ENCODE peak calls at places on chromosomes 6 and 20, in eight cellular contexts. I is adrenal gland, R is cardiac muscle cell, V is foreskin fibroblast, J is astrocyte of the cerebellum, Z is hepatocyte, U is left ventricle myocardium inferior, K is pancreas. O is an unnamed sample.

GRCh38 chr6:27839303-27840081 is 72.7 kb downstream of the OR2B2 start:
- DNase-seq in R (peak; percentile 76), J (no peak), Z (peak; percentile 62), U (no peak), K (no peak), V (peak; percentile 90), I (peak; percentile 78), O (peak; percentile 57)

GRCh38 chr6:165987483-165988305 is 180.0 kb downstream of the TBXT start:
- DNase-seq in Z (peak; percentile 62), U (peak; percentile 87), R (peak; percentile 96), V (peak; percentile 68), J (peak; percentile 87), I (peak; percentile 97), K (peak; percentile 72), O (no peak)

GRCh38 chr20:7497985-7498384 is 442.3 kb downstream of the HAO1 start:
- DNase-seq in Z (no peak), I (no peak), V (peak; percentile 71), U (no peak), K (no peak), R (peak; percentile 80), J (peak; percentile 47), O (no peak)

GRCh38 chr20:1965520-1966278 is 28.2 kb downstream of the PDYN start:
- DNase-seq in J (no peak), V (peak; percentile 80), Z (peak; percentile 87), R (peak; percentile 76), I (peak; percentile 91), K (peak; percentile 89), U (peak; percentile 73), O (peak; percentile 78)

GRCh38 chr6:134077301-134077700 is 24.9 kb upstream of the SLC2A12 start:
- DNase-seq in K (no peak), J (peak; percentile 58), I (no peak), R (peak; percentile 66), U (no peak), V (peak; percentile 21), Z (no peak), O (no peak)

GRCh38 chr20:20407891-20408805 is 40.2 kb downstream of the INSM1 start:
- DNase-seq in J (peak; percentile 11), R (peak; percentile 3), Z (no peak), U (no peak), V (peak; percentile 63), I (no peak), K (no peak), O (no peak)

GRCh38 chr6:135037541-135037940 is 17.1 kb downstream of the HBS1L start:
- DNase-seq in K (no peak), U (no peak), I (no peak), V (no peak), J (no peak), Z (no peak), R (no peak), O (no peak)

GRCh38 chr20:60266184-60266823 is 308.1 kb downstream of the CDH26 start:
- DNase-seq in U (no peak), J (no peak), Z (no peak), V (no peak), I (no peak), R (no peak), K (no peak), O (no peak)

GRCh38 chr20:64111841-64112641 is 4.7 kb upstream of the NPBWR2 start:
- DNase-seq in K (peak; percentile 31), R (no peak), V (no peak), Z (no peak), I (peak; percentile 65), U (peak; percentile 7), J (no peak), O (no peak)

GRCh38 chr6:100350139-100350538 is 114.6 kb downstream of the SIM1 start:
- DNase-seq in J (no peak), R (no peak), V (no peak), I (no peak), K (no peak), Z (no peak), U (no peak), O (no peak)

GRCh38 chr6:100346203-100346602 is 118.5 kb downstream of the SIM1 start:
- DNase-seq in K (no peak), V (peak; percentile 51), Z (no peak), U (no peak), J (no peak), I (no peak), R (no peak), O (no peak)

GRCh38 chr6:100349366-100349765 is 115.4 kb downstream of the SIM1 start:
- DNase-seq in J (no peak), U (no peak), R (no peak), I (no peak), V (no peak), Z (no peak), K (no peak), O (no peak)

GRCh38 chr6:100346828-100347227 is 117.9 kb downstream of the SIM1 start:
- DNase-seq in Z (no peak), R (peak; percentile 62), I (no peak), J (peak; percentile 24), K (no peak), V (peak; percentile 76), U (no peak), O (peak; percentile 5)

DNA sequence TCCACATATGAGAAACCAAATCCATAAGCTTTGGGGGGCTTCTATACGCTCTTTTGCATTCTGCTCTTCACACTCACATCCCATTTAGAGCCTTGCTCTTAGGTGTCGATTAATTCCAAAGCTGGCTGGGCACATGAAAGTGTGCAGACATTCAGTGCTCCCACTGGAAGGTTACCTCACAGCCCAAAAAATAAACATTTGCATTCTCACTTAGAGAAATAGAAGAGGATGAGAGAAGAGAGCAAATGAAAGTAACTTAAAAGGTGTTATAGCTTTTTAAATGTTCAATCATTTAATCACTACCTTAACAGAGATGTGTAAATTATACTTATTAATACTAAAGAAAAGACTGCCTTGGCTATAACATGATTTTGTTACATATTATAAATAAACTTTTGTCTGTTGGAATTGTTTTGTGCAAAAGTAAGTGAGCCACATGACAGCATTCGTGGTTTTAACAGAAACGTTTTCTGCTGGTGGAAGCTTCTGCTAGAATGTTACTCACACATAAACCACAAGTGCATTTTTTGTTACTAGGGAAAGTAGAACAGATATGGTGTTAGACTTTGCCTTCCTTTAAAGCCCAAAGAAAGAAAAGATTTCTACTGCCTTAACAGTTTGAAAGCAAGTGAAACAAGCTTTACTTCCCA is 116.7 kb downstream of the SIM1 start:
- DNase-seq in Z (no peak), I (no peak), U (no peak), J (peak; percentile 50), V (peak; percentile 74), K (no peak), R (peak; percentile 69), O (peak; percentile 17)
- H3K4me3 ChIP-seq in Z (no peak overlapping the region), I (no peak overlapping the region), U (no peak overlapping the region), J (no peak overlapping the region), V (no peak overlapping the region), K (no peak overlapping the region), R (no peak overlapping the region), O (no peak overlapping the region)

GRCh38 chr6:30670760-30671527 is 1.9 kb downstream of the DHX16 start:
- DNase-seq in U (no peak), R (no peak), Z (no peak), V (no peak), J (no peak), I (no peak), K (no peak), O (no peak)
- TF ChIP-seq CTCF in U (no peak), R (peak; percentile 15), Z (peak; percentile 8), V (no peak), J (peak; percentile 39), I (no peak), K (no peak), O (peak; percentile 15)

DNA sequence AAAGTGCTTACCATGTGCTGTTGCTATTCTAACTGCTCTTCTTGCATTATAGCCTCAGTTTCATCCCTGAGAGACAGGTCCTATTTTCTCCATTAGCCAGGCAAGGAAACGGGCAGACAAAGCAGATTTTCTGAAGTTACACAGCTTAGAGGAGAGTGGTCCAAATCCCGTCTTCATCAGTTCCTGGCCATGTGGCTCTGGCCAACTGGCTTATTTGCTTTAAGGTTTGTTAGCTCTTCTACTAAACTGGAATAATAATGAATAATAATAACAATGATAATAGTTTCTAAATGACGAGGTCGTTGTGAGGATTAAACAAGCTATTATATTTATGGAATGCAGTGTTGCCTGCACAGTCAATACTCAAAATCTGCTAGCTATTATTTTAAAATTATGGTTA is 35.8 kb upstream of the BCAS1 start:
- DNase-seq in U (no peak), V (no peak), K (no peak), R (no peak), J (no peak), I (no peak), Z (no peak), O (no peak)
- H3K4me3 ChIP-seq in U (no peak overlapping the region), V (no peak overlapping the region), K (no peak overlapping the region), R (no peak overlapping the region), J (no peak overlapping the region), I (no peak overlapping the region), Z (no peak overlapping the region), O (no peak overlapping the region)

GRCh38 chr6:34852406-34853085 is 35.3 kb downstream of the TAF11 start:
- DNase-seq in J (no peak), Z (no peak), I (no peak), K (no peak), R (no peak), U (no peak), V (no peak), O (no peak)

GRCh38 chr6:34851361-34851760 is 36.5 kb downstream of the TAF11 start:
- DNase-seq in Z (no peak), J (no peak), U (no peak), K (no peak), I (no peak), V (no peak), R (no peak), O (no peak)

GRCh38 chr6:34859951-34860350 is 27.9 kb downstream of the TAF11 start:
- DNase-seq in U (no peak), Z (no peak), J (no peak), I (no peak), K (no peak), V (no peak), R (no peak), O (no peak)

GRCh38 chr6:34858681-34859080 is 29.2 kb downstream of the TAF11 start:
- DNase-seq in K (no peak), J (no peak), R (no peak), V (no peak), U (no peak), I (no peak), Z (no peak), O (no peak)

GRCh38 chr6:34855463-34855862 is 32.4 kb downstream of the TAF11 start:
- DNase-seq in R (no peak), J (no peak), U (no peak), K (no peak), I (no peak), V (no peak), Z (no peak), O (no peak)
- TF ChIP-seq CTCF in R (no peak), J (no peak), U (no peak), K (no peak), I (no peak), V (no peak), Z (no peak), O (no peak)

GRCh38 chr6:24057030-24057429 is 69.0 kb upstream of the NRSN1 start:
- DNase-seq in V (no peak), K (no peak), U (no peak), Z (no peak), I (no peak), J (no peak), R (no peak), O (no peak)

GRCh38 chr6:24064832-24065231 is 61.2 kb upstream of the NRSN1 start:
- DNase-seq in R (no peak), J (no peak), V (no peak), Z (no peak), I (no peak), U (no peak), K (no peak), O (no peak)

GRCh38 chr6:24064106-24064505 is 61.9 kb upstream of the NRSN1 start:
- DNase-seq in V (no peak), U (no peak), R (no peak), Z (peak; percentile 41), I (no peak), J (no peak), K (no peak), O (peak; percentile 48)

GRCh38 chr6:24060982-24061754 is 64.8 kb upstream of the NRSN1 start:
- DNase-seq in V (no peak), K (no peak), Z (no peak), U (no peak), J (no peak), I (no peak), R (no peak), O (peak; percentile 87)
- H3K4me3 ChIP-seq in V (no peak overlapping the region), K (no peak overlapping the region), Z (no peak overlapping the region), U (no peak overlapping the region), J (no peak overlapping the region), I (no peak overlapping the region), R (no peak overlapping the region), O (no peak overlapping the region)

O was measured in GM12865.